ENCODE peak calls at places on chromosomes 3 and 15, in eight cellular contexts. One of them, this sample, is unnamed.

GRCh38 chr15:81752149-81752942 is 293.5 kb downstream of the MEX3B start:
- DNase-seq in AG10803: peak; percentile 57
- DNase-seq in cardiac fibroblast: peak; percentile 7
- DNase-seq in NB4: no peak
- DNase-seq in HFF-Myc: peak; percentile 25
- DNase-seq in uterus: peak; percentile 40
- DNase-seq in CD8-positive, alpha-beta T cell: no peak
- DNase-seq in right lobe of liver: peak; percentile 71
- DNase-seq in this sample: no peak

GRCh38 chr3:112097378-112097777 is 11.2 kb downstream of the C3orf52 start:
- DNase-seq in cardiac fibroblast: peak; percentile 100
- DNase-seq in right lobe of liver: no peak
- DNase-seq in HFF-Myc: peak; percentile 95
- DNase-seq in uterus: no peak
- DNase-seq in CD8-positive, alpha-beta T cell: no peak
- DNase-seq in NB4: peak; percentile 1
- DNase-seq in AG10803: peak; percentile 97
- DNase-seq in this sample: peak; percentile 100

GRCh38 chr3:179244874-179245273 is 6.0 kb downstream of the KCNMB3 start:
- DNase-seq in AG10803: peak; percentile 58
- DNase-seq in uterus: no peak
- DNase-seq in NB4: no peak
- DNase-seq in HFF-Myc: no peak
- DNase-seq in CD8-positive, alpha-beta T cell: no peak
- DNase-seq in cardiac fibroblast: no peak
- DNase-seq in right lobe of liver: no peak
- DNase-seq in this sample: peak; percentile 86

GRCh38 chr3:50139718-50140423 is 15.3 kb upstream of the SEMA3F start:
- DNase-seq in HFF-Myc: no peak
- DNase-seq in uterus: no peak
- DNase-seq in AG10803: no peak
- DNase-seq in CD8-positive, alpha-beta T cell: no peak
- DNase-seq in cardiac fibroblast: no peak
- DNase-seq in right lobe of liver: no peak
- DNase-seq in NB4: no peak
- DNase-seq in this sample: no peak

GRCh38 chr15:101578443-101578894 is 73.7 kb downstream of the TM2D3 start:
- DNase-seq in AG10803: peak; percentile 10
- DNase-seq in cardiac fibroblast: peak; percentile 51
- DNase-seq in NB4: peak; percentile 80
- DNase-seq in uterus: no peak
- DNase-seq in right lobe of liver: peak; percentile 76
- DNase-seq in CD8-positive, alpha-beta T cell: no peak
- DNase-seq in HFF-Myc: no peak
- DNase-seq in this sample: no peak

GRCh38 chr3:197399486-197399885 is 101.1 kb upstream of the DLG1 start:
- DNase-seq in NB4: no peak
- DNase-seq in right lobe of liver: no peak
- DNase-seq in CD8-positive, alpha-beta T cell: no peak
- DNase-seq in HFF-Myc: no peak
- DNase-seq in AG10803: no peak
- DNase-seq in cardiac fibroblast: no peak
- DNase-seq in uterus: no peak
- DNase-seq in this sample: no peak

GRCh38 chr15:63023351-63023945 is 19.1 kb upstream of the TPM1 start:
- DNase-seq in HFF-Myc: no peak
- DNase-seq in NB4: no peak
- DNase-seq in cardiac fibroblast: peak; percentile 86
- DNase-seq in AG10803: peak; percentile 93
- DNase-seq in CD8-positive, alpha-beta T cell: no peak
- DNase-seq in uterus: no peak
- DNase-seq in right lobe of liver: no peak
- DNase-seq in this sample: no peak

GRCh38 chr15:74988007-74988800 is 7.2 kb upstream of the SCAMP5 start:
- DNase-seq in right lobe of liver: no peak
- DNase-seq in uterus: no peak
- DNase-seq in NB4: peak; percentile 75
- DNase-seq in cardiac fibroblast: peak; percentile 57
- DNase-seq in AG10803: no peak
- DNase-seq in CD8-positive, alpha-beta T cell: no peak
- DNase-seq in HFF-Myc: no peak
- DNase-seq in this sample: no peak

GRCh38 chr3:178486903-178487302 is 49.3 kb upstream of the KCNMB2 start:
- DNase-seq in uterus: no peak
- DNase-seq in CD8-positive, alpha-beta T cell: no peak
- DNase-seq in AG10803: no peak
- DNase-seq in HFF-Myc: no peak
- DNase-seq in right lobe of liver: no peak
- DNase-seq in NB4: no peak
- DNase-seq in cardiac fibroblast: no peak
- DNase-seq in this sample: no peak

DNA sequence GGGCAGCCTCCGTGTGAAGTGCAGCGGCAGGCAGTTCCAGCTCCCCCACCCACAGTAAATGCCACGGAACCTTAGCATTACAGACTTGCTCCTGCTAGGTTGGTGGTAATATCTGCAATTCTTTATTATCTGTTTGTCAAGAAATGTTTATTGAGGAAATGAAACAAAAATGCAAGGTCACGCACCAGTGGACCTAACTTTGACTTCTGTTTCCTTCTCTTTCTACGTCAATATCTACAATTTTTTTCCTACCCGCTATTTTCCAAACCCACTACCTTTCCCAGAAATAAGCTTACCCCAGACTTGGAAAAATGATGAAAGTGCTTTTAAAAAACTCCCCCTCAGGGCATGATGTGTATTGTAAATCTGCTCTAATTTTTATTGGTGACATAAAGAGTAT is 18.9 kb downstream of the ILDR1 start:
- DNase-seq in NB4: no peak
- DNase-seq in right lobe of liver: no peak
- DNase-seq in cardiac fibroblast: no peak
- DNase-seq in AG10803: no peak
- DNase-seq in CD8-positive, alpha-beta T cell: no peak
- DNase-seq in HFF-Myc: no peak
- DNase-seq in uterus: no peak
- DNase-seq in this sample: no peak
- H3K4me3 ChIP-seq in NB4: no peak overlapping the region
- H3K4me3 ChIP-seq in right lobe of liver: no peak overlapping the region
- H3K4me3 ChIP-seq in cardiac fibroblast: no peak overlapping the region
- H3K4me3 ChIP-seq in AG10803: no peak overlapping the region
- H3K4me3 ChIP-seq in CD8-positive, alpha-beta T cell: no peak overlapping the region
- H3K4me3 ChIP-seq in HFF-Myc: no peak overlapping the region
- H3K4me3 ChIP-seq in uterus: no peak overlapping the region
- H3K4me3 ChIP-seq in this sample: no peak overlapping the region

GRCh38 chr15:40930430-40931299 is 1.5 kb downstream of the DLL4 start:
- DNase-seq in NB4: peak; percentile 63
- DNase-seq in cardiac fibroblast: peak; percentile 20
- DNase-seq in uterus: peak; percentile 66
- DNase-seq in HFF-Myc: no peak
- DNase-seq in right lobe of liver: no peak
- DNase-seq in CD8-positive, alpha-beta T cell: peak; percentile 26
- DNase-seq in AG10803: no peak
- DNase-seq in this sample: no peak

GRCh38 chr15:40932146-40932545 is 3.0 kb downstream of the DLL4 start:
- DNase-seq in AG10803: no peak
- DNase-seq in HFF-Myc: no peak
- DNase-seq in uterus: no peak
- DNase-seq in CD8-positive, alpha-beta T cell: no peak
- DNase-seq in right lobe of liver: no peak
- DNase-seq in cardiac fibroblast: no peak
- DNase-seq in NB4: peak; percentile 89
- DNase-seq in this sample: no peak

GRCh38 chr15:40932625-40933519 is 3.7 kb downstream of the DLL4 start:
- DNase-seq in CD8-positive, alpha-beta T cell: no peak
- DNase-seq in uterus: no peak
- DNase-seq in right lobe of liver: no peak
- DNase-seq in cardiac fibroblast: no peak
- DNase-seq in AG10803: no peak
- DNase-seq in NB4: no peak
- DNase-seq in HFF-Myc: no peak
- DNase-seq in this sample: no peak

GRCh38 chr15:40929730-40930429 is 740 bp downstream of the DLL4 start:
- DNase-seq in right lobe of liver: no peak
- DNase-seq in CD8-positive, alpha-beta T cell: no peak
- DNase-seq in NB4: peak; percentile 74
- DNase-seq in AG10803: peak; percentile 45
- DNase-seq in HFF-Myc: no peak
- DNase-seq in cardiac fibroblast: peak; percentile 60
- DNase-seq in uterus: no peak
- DNase-seq in this sample: no peak

GRCh38 chr15:40931300-40932142 is 2.4 kb downstream of the DLL4 start:
- DNase-seq in right lobe of liver: no peak
- DNase-seq in cardiac fibroblast: no peak
- DNase-seq in NB4: no peak
- DNase-seq in uterus: no peak
- DNase-seq in HFF-Myc: no peak
- DNase-seq in CD8-positive, alpha-beta T cell: no peak
- DNase-seq in AG10803: no peak
- DNase-seq in this sample: no peak
- TF ChIP-seq CTCF in right lobe of liver: no peak
- TF ChIP-seq CTCF in cardiac fibroblast: no peak
- TF ChIP-seq CTCF in NB4: no peak
- TF ChIP-seq CTCF in uterus: no peak
- TF ChIP-seq CTCF in HFF-Myc: no peak
- TF ChIP-seq CTCF in CD8-positive, alpha-beta T cell: no peak
- TF ChIP-seq CTCF in AG10803: no peak
- TF ChIP-seq CTCF in this sample: no peak

DNA sequence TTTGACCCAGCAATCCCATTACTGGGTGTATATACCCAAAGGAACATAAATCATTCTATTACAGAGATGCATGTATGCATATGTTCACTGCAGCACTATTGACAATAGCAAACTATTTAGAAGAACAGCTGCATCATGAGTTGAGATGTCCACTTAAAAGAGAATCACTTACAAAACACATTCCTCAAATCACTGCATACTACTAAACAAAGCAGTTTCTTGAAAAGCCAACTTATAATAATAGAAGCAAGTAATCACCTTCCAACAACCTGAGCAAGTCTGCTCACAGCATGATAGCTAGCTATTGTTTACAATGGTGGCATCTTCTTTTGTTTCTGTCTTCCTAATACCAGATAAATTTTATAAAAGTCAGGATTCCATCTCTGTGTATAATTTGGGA is 454.7 kb upstream of the ADAMTS9 start:
- DNase-seq in NB4: no peak
- DNase-seq in AG10803: no peak
- DNase-seq in cardiac fibroblast: no peak
- DNase-seq in HFF-Myc: no peak
- DNase-seq in CD8-positive, alpha-beta T cell: no peak
- DNase-seq in right lobe of liver: no peak
- DNase-seq in uterus: no peak
- DNase-seq in this sample: no peak
- H3K4me3 ChIP-seq in NB4: no peak overlapping the region
- H3K4me3 ChIP-seq in AG10803: no peak overlapping the region
- H3K4me3 ChIP-seq in cardiac fibroblast: no peak overlapping the region
- H3K4me3 ChIP-seq in HFF-Myc: no peak overlapping the region
- H3K4me3 ChIP-seq in CD8-positive, alpha-beta T cell: no peak overlapping the region
- H3K4me3 ChIP-seq in right lobe of liver: no peak overlapping the region
- H3K4me3 ChIP-seq in uterus: no peak overlapping the region
- H3K4me3 ChIP-seq in this sample: no peak overlapping the region

GRCh38 chr15:57527382-57528091 is 64.2 kb upstream of the MYZAP start:
- DNase-seq in uterus: peak; percentile 69
- DNase-seq in CD8-positive, alpha-beta T cell: no peak
- DNase-seq in cardiac fibroblast: peak; percentile 96
- DNase-seq in HFF-Myc: peak; percentile 64
- DNase-seq in NB4: peak; percentile 97
- DNase-seq in AG10803: peak; percentile 93
- DNase-seq in right lobe of liver: no peak
- DNase-seq in this sample: peak; percentile 72

GRCh38 chr15:57526076-57526475 is 65.6 kb upstream of the MYZAP start:
- DNase-seq in right lobe of liver: no peak
- DNase-seq in NB4: no peak
- DNase-seq in uterus: no peak
- DNase-seq in HFF-Myc: no peak
- DNase-seq in CD8-positive, alpha-beta T cell: no peak
- DNase-seq in cardiac fibroblast: peak; percentile 18
- DNase-seq in AG10803: no peak
- DNase-seq in this sample: no peak

GRCh38 chr15:57526615-57527014 is 65.1 kb upstream of the MYZAP start:
- DNase-seq in uterus: no peak
- DNase-seq in CD8-positive, alpha-beta T cell: no peak
- DNase-seq in AG10803: no peak
- DNase-seq in HFF-Myc: no peak
- DNase-seq in cardiac fibroblast: no peak
- DNase-seq in right lobe of liver: no peak
- DNase-seq in NB4: no peak
- DNase-seq in this sample: no peak

GRCh38 chr15:57529748-57530147 is 62.0 kb upstream of the MYZAP start:
- DNase-seq in CD8-positive, alpha-beta T cell: no peak
- DNase-seq in AG10803: no peak
- DNase-seq in right lobe of liver: no peak
- DNase-seq in uterus: no peak
- DNase-seq in NB4: no peak
- DNase-seq in cardiac fibroblast: no peak
- DNase-seq in HFF-Myc: no peak
- DNase-seq in this sample: no peak

GRCh38 chr15:57528940-57529565 is 62.7 kb upstream of the MYZAP start:
- DNase-seq in cardiac fibroblast: no peak
- DNase-seq in HFF-Myc: no peak
- DNase-seq in AG10803: no peak
- DNase-seq in CD8-positive, alpha-beta T cell: no peak
- DNase-seq in uterus: no peak
- DNase-seq in right lobe of liver: no peak
- DNase-seq in NB4: no peak
- DNase-seq in this sample: no peak
- TF ChIP-seq CTCF in cardiac fibroblast: no peak
- TF ChIP-seq CTCF in HFF-Myc: no peak
- TF ChIP-seq CTCF in AG10803: peak; percentile 11
- TF ChIP-seq CTCF in CD8-positive, alpha-beta T cell: no peak
- TF ChIP-seq CTCF in uterus: no peak
- TF ChIP-seq CTCF in right lobe of liver: no peak
- TF ChIP-seq CTCF in NB4: no peak
- TF ChIP-seq CTCF in this sample: no peak